ENCODE peak calls at places on chromosomes 4 and X, in seven cellular contexts. One of them, this sample, is unnamed.

GRCh38 chr4:40264497-40264896 is 67.7 kb downstream of the RHOH start:
- DNase-seq in iPS-NIHi11: no peak
- DNase-seq in KG1: no peak
- DNase-seq in RWPE1: no peak
- DNase-seq in NCI-H524 treated with DMSO at 0.1 percent for 48 hours: no peak
- DNase-seq in MG63: no peak
- DNase-seq in nephron progenitor cell: no peak
- DNase-seq in this sample: no peak

GRCh38 chrX:136201601-136202000 is 49.6 kb downstream of the MAP7D3 start:
- DNase-seq in NCI-H524 treated with DMSO at 0.1 percent for 48 hours: no peak
- DNase-seq in MG63: no peak
- DNase-seq in RWPE1: no peak
- DNase-seq in KG1: no peak
- DNase-seq in iPS-NIHi11: no peak
- DNase-seq in nephron progenitor cell: no peak
- DNase-seq in this sample: no peak

GRCh38 chrX:115344885-115345653 is 55.6 kb downstream of the LUZP4 start:
- DNase-seq in KG1: no peak
- DNase-seq in nephron progenitor cell: peak
- DNase-seq in iPS-NIHi11: peak
- DNase-seq in RWPE1: peak
- DNase-seq in MG63: peak
- DNase-seq in NCI-H524 treated with DMSO at 0.1 percent for 48 hours: peak
- DNase-seq in this sample: no peak

GRCh38 chr4:39044947-39045734 is 12.9 kb upstream of the TMEM156 start:
- DNase-seq in nephron progenitor cell: peak
- DNase-seq in MG63: peak
- DNase-seq in RWPE1: peak
- DNase-seq in KG1: peak
- DNase-seq in NCI-H524 treated with DMSO at 0.1 percent for 48 hours: no peak
- DNase-seq in iPS-NIHi11: peak
- DNase-seq in this sample: peak

GRCh38 chr4:8209176-8209874 is 10.2 kb downstream of the SH3TC1 start:
- DNase-seq in NCI-H524 treated with DMSO at 0.1 percent for 48 hours: no peak
- DNase-seq in nephron progenitor cell: no peak
- DNase-seq in KG1: no peak
- DNase-seq in iPS-NIHi11: no peak
- DNase-seq in MG63: no peak
- DNase-seq in RWPE1: no peak
- DNase-seq in this sample: no peak

GRCh38 chrX:44433556-44433955 is 90.1 kb upstream of the EFHC2 start:
- DNase-seq in nephron progenitor cell: no peak
- DNase-seq in iPS-NIHi11: no peak
- DNase-seq in NCI-H524 treated with DMSO at 0.1 percent for 48 hours: no peak
- DNase-seq in KG1: no peak
- DNase-seq in RWPE1: no peak
- DNase-seq in MG63: no peak
- DNase-seq in this sample: no peak

GRCh38 chr4:73998040-73999011 is at the start of gene CXCL5:
- DNase-seq in nephron progenitor cell: peak
- DNase-seq in KG1: no peak
- DNase-seq in MG63: peak
- DNase-seq in RWPE1: no peak
- DNase-seq in iPS-NIHi11: peak
- DNase-seq in NCI-H524 treated with DMSO at 0.1 percent for 48 hours: no peak
- DNase-seq in this sample: no peak

GRCh38 chr4:38060829-38061431 is 100.7 kb downstream of the PTTG2 start:
- DNase-seq in NCI-H524 treated with DMSO at 0.1 percent for 48 hours: no peak
- DNase-seq in iPS-NIHi11: no peak
- DNase-seq in RWPE1: no peak
- DNase-seq in KG1: no peak
- DNase-seq in nephron progenitor cell: no peak
- DNase-seq in MG63: no peak
- DNase-seq in this sample: no peak

GRCh38 chr4:152316969-152317368 is 218.9 kb downstream of the FBXW7 start:
- DNase-seq in NCI-H524 treated with DMSO at 0.1 percent for 48 hours: no peak
- DNase-seq in MG63: no peak
- DNase-seq in KG1: no peak
- DNase-seq in iPS-NIHi11: no peak
- DNase-seq in nephron progenitor cell: no peak
- DNase-seq in RWPE1: no peak
- DNase-seq in this sample: no peak

GRCh38 chr4:46270986-46271596 is 118.8 kb downstream of the GABRA2 start:
- DNase-seq in NCI-H524 treated with DMSO at 0.1 percent for 48 hours: peak
- DNase-seq in iPS-NIHi11: peak
- DNase-seq in RWPE1: peak
- DNase-seq in MG63: no peak
- DNase-seq in nephron progenitor cell: no peak
- DNase-seq in KG1: peak
- DNase-seq in this sample: no peak

GRCh38 chr4:3784469-3785291 is 18.5 kb downstream of the ADRA2C start:
- DNase-seq in KG1: no peak
- DNase-seq in nephron progenitor cell: no peak
- DNase-seq in iPS-NIHi11: no peak
- DNase-seq in NCI-H524 treated with DMSO at 0.1 percent for 48 hours: no peak
- DNase-seq in MG63: no peak
- DNase-seq in RWPE1: no peak
- DNase-seq in this sample: no peak

GRCh38 chr4:42954925-42955669 is 62.6 kb downstream of the GRXCR1 start:
- DNase-seq in NCI-H524 treated with DMSO at 0.1 percent for 48 hours: no peak
- DNase-seq in MG63: peak
- DNase-seq in RWPE1: no peak
- DNase-seq in iPS-NIHi11: no peak
- DNase-seq in KG1: no peak
- DNase-seq in nephron progenitor cell: no peak
- DNase-seq in this sample: no peak

This sample was measured in DND-41.